ENCODE peak calls at places on chromosome 18, in six cellular contexts. M is psoas muscle; T is aorta; C is neuronal stem cell; G is CD8-positive, alpha-beta memory T cell; N is Panc1. J is an unnamed sample.

GRCh38 chr18:58829263-58829662 is 35.4 kb upstream of the ZNF532 start:
- DNase-seq in M (no peak), T (no peak), C (no peak), G (no peak), N (no peak), J (no peak)

GRCh38 chr18:56083097-56083865 is 495.3 kb upstream of the TCF4 start:
- DNase-seq in M (peak; percentile 58), T (peak; percentile 76), C (no peak), G (no peak), N (no peak), J (no peak)

GRCh38 chr18:48743046-48743445 is 204.2 kb downstream of the CTIF start:
- DNase-seq in M (peak; percentile 81), T (peak; percentile 86), C (no peak), G (no peak), N (no peak), J (no peak)

GRCh38 chr18:2903006-2903405 is 56.2 kb downstream of the EMILIN2 start:
- DNase-seq in M (peak; percentile 83), T (peak; percentile 88), C (no peak), G (no peak), N (no peak), J (no peak)

GRCh38 chr18:1663879-1664705 is 759.4 kb downstream of the ADCYAP1 start:
- DNase-seq in M (peak; percentile 52), T (peak; percentile 71), C (peak; percentile 39), G (no peak), N (peak; percentile 7), J (peak; percentile 9)

GRCh38 chr18:66749030-66749429 is 145.1 kb upstream of the CDH19 start:
- DNase-seq in M (no peak), T (no peak), C (no peak), G (no peak), N (no peak), J (no peak)

GRCh38 chr18:79853303-79853992 is 55.7 kb downstream of the KCNG2 start:
- DNase-seq in M (no peak), T (peak; percentile 67), C (no peak), G (no peak), N (no peak), J (peak; percentile 48)

GRCh38 chr18:48713302-48713701 is 174.5 kb downstream of the CTIF start:
- DNase-seq in M (peak; percentile 88), T (peak; percentile 77), C (no peak), G (no peak), N (no peak), J (no peak)

GRCh38 chr18:46756559-46757201 is at the start of gene ST8SIA5:
- DNase-seq in M (peak; percentile 66), T (no peak), C (peak; percentile 40), G (no peak), N (no peak), J (peak; percentile 91)

GRCh38 chr18:46754188-46754587 is 2.7 kb downstream of the ST8SIA5 start:
- DNase-seq in M (no peak), T (no peak), C (no peak), G (no peak), N (no peak), J (no peak)

GRCh38 chr18:46754661-46755292 is 2.1 kb downstream of the ST8SIA5 start:
- DNase-seq in M (no peak), T (no peak), C (no peak), G (no peak), N (no peak), J (peak; percentile 72)

GRCh38 chr18:46756172-46756558 is 688 bp downstream of the ST8SIA5 start:
- DNase-seq in M (no peak), T (no peak), C (peak; percentile 27), G (no peak), N (no peak), J (no peak)

GRCh38 chr18:46755315-46756171 is 1.3 kb downstream of the ST8SIA5 start:
- DNase-seq in M (no peak), T (no peak), C (peak; percentile 8), G (no peak), N (no peak), J (no peak)
- H3K4me3 ChIP-seq in M (peak overlapping the region; percentile 72), T (no peak overlapping the region), C (peak overlapping the region; percentile 82), G (no peak overlapping the region), N (no peak overlapping the region), J (peak overlapping the region; percentile 54)

DNA sequence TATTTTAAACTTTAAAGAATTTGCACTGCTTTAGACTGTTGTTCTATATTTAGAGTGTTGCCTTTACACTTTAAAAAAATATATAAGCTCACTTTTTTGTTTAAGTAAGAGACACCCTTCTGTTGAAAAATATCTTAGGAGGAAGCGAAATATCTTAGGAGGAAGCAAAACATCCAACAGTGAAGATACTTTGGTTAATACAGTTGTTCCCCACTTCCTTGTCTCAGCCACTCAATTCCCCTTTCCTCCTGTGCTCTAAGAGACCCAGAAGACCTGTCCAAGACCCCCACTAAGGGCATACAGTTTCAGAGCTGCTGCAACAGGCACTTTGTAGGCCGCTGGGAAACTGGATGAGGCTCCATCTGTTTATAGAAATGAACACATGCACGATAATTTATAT is 5.8 kb downstream of the SERPINB8 start:
- DNase-seq in M (no peak), T (no peak), C (no peak), G (no peak), N (no peak), J (no peak)
- H3K27me3 ChIP-seq in M (no peaks in the 10 kb centered on the region), T (no peaks in the 10 kb centered on the region), C (no peaks in the 10 kb centered on the region), G (no peaks in the 10 kb centered on the region), N (no peaks in the 10 kb centered on the region), J (peaks cover 50% of the 10 kb centered on the region)

DNA sequence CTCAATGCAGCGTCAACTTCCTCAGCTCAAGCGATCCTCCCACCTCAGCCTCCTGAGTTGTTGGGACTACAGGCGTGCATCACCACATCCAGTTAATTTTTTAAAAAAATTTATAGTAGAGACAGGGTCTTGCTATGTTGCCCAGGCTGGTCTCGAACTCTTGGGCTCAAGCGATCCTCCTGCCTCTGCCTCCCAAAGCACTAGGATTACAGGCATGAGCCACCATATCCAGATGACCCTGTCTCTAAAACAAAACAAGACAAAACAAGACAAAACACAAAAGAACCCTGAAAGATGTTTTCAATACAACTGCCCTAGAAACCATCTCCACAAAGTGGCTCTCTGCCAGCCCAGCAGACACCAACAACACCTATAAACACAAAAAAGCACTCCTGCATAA is 31.4 kb downstream of the ANKRD29 start:
- DNase-seq in M (no peak), T (no peak), C (no peak), G (no peak), N (no peak), J (no peak)
- H3K4me3 ChIP-seq in M (no peak overlapping the region), T (no peak overlapping the region), C (no peak overlapping the region), G (no peak overlapping the region), N (peak overlapping the region; percentile 5), J (no peak overlapping the region)

GRCh38 chr18:22175326-22175725 is 5.9 kb downstream of the GATA6 start:
- DNase-seq in M (no peak), T (no peak), C (no peak), G (no peak), N (no peak), J (no peak)

GRCh38 chr18:22172594-22173049 is 3.2 kb downstream of the GATA6 start:
- DNase-seq in M (no peak), T (no peak), C (no peak), G (no peak), N (no peak), J (peak; percentile 32)

GRCh38 chr18:22174341-22175148 is 5.2 kb downstream of the GATA6 start:
- DNase-seq in M (no peak), T (no peak), C (no peak), G (no peak), N (no peak), J (no peak)

GRCh38 chr18:22173221-22173927 is 4.0 kb downstream of the GATA6 start:
- DNase-seq in M (no peak), T (no peak), C (no peak), G (no peak), N (no peak), J (no peak)

GRCh38 chr18:22173928-22174301 is 4.5 kb downstream of the GATA6 start:
- DNase-seq in M (no peak), T (no peak), C (no peak), G (no peak), N (no peak), J (peak; percentile 37)
- H3K27me3 ChIP-seq in M (peaks cover 47% of the 10 kb centered on the region), T (no peaks in the 10 kb centered on the region), C (peaks cover 55% of the 10 kb centered on the region), G (peaks cover 43% of the 10 kb centered on the region), N (peaks cover 41% of the 10 kb centered on the region), J (peaks cover 98% of the 10 kb centered on the region)

DNA sequence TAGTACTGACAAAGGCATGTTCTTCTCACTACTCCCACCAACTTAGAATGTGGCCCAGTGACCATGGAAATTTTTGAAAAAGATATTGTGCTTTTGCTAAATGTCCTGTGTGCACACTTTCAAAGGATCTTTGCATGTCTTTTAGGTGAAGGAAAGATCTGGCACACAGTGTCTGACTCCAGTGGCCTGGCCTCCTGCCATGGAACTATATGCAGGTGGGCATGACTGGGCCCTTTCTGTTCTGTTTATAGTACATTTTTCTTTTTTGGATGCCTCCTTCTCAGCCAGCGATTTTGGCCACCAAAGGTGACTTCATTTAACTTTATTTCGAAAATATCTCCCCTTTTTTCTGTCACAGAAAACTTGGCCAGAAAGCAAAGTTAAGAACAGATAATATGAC is 999.7 kb upstream of the PIK3C3 start:
- DNase-seq in M (no peak), T (no peak), C (no peak), G (no peak), N (no peak), J (no peak)
- H3K4me3 ChIP-seq in M (no peak overlapping the region), T (no peak overlapping the region), C (no peak overlapping the region), G (no peak overlapping the region), N (no peak overlapping the region), J (no peak overlapping the region)

GRCh38 chr18:57434536-57435494 is at the start of gene ONECUT2:
- DNase-seq in M (peak; percentile 93), T (peak; percentile 96), C (peak; percentile 94), G (peak; percentile 11), N (no peak), J (peak; percentile 99)
- H3K27me3 ChIP-seq in M (peaks cover 65% of the 10 kb centered on the region), T (no peaks in the 10 kb centered on the region), C (peaks cover 42% of the 10 kb centered on the region), G (peaks cover 75% of the 10 kb centered on the region), N (peaks cover 11% of the 10 kb centered on the region), J (peaks cover 92% of the 10 kb centered on the region)

GRCh38 chr18:51813740-51814139 is 526.3 kb upstream of the DCC start:
- DNase-seq in M (no peak), T (no peak), C (no peak), G (no peak), N (no peak), J (no peak)
- H3K4me3 ChIP-seq in M (no peak overlapping the region), T (no peak overlapping the region), C (no peak overlapping the region), G (no peak overlapping the region), N (no peak overlapping the region), J (no peak overlapping the region)

GRCh38 chr18:75208836-75209128 is 157 bp downstream of the PTGR3 start:
- DNase-seq in M (no peak), T (peak; percentile 84), C (no peak), G (no peak), N (no peak), J (no peak)

GRCh38 chr18:75206637-75207297 is 2.2 kb downstream of the PTGR3 start:
- DNase-seq in M (no peak), T (no peak), C (no peak), G (no peak), N (no peak), J (peak; percentile 70)

GRCh38 chr18:75209129-75209951 is at the start of gene PTGR3:
- DNase-seq in M (peak; percentile 94), T (peak; percentile 92), C (peak; percentile 68), G (peak; percentile 72), N (peak; percentile 55), J (peak; percentile 92)

GRCh38 chr18:75207298-75208054 is 1.5 kb downstream of the PTGR3 start:
- DNase-seq in M (no peak), T (no peak), C (peak; percentile 18), G (no peak), N (no peak), J (no peak)

GRCh38 chr18:75208055-75208835 is 694 bp downstream of the PTGR3 start:
- DNase-seq in M (peak; percentile 82), T (peak; percentile 83), C (peak; percentile 24), G (peak; percentile 33), N (no peak), J (peak; percentile 74)
- H3K27me3 ChIP-seq in M (no peaks in the 10 kb centered on the region), T (no peaks in the 10 kb centered on the region), C (peaks cover 29% of the 10 kb centered on the region), G (no peaks in the 10 kb centered on the region), N (no peaks in the 10 kb centered on the region), J (peaks cover 75% of the 10 kb centered on the region)

J was measured in H7.